ENCODE peak calls at places on chromosome 15, in six cellular contexts. Z is IMR-90, Y is H9, E is mesendoderm, N is mesenchymal stem cell, C is neuronal stem cell. D is an unnamed sample.

GRCh38 chr15:43274136-43274535 is 7.4 kb upstream of the TGM5 start:
- DNase-seq in Z (no peak), Y (no peak), E (no peak), N (no peak), C (no peak), D (no peak)

GRCh38 chr15:96321422-96322391 is 8.8 kb upstream of the NR2F2 start:
- DNase-seq in Z (peak; percentile 11), Y (peak; percentile 45), E (peak; percentile 21), N (peak; percentile 53), C (peak; percentile 44), D (no peak)

GRCh38 chr15:29031502-29032228 is 145.9 kb downstream of the APBA2 start:
- DNase-seq in Z (no peak), Y (no peak), E (no peak), N (no peak), C (no peak), D (no peak)

GRCh38 chr15:99441871-99442267 is 123.9 kb upstream of the MEF2A start:
- DNase-seq in Z (no peak), Y (no peak), E (no peak), N (no peak), C (no peak), D (no peak)

GRCh38 chr15:92958105-92958504 is 58.0 kb downstream of the CHD2 start:
- DNase-seq in Z (peak; percentile 39), Y (no peak), E (no peak), N (peak; percentile 33), C (no peak), D (no peak)

GRCh38 chr15:64901141-64901540 is 10.6 kb upstream of the ANKDD1A start:
- DNase-seq in Z (no peak), Y (no peak), E (no peak), N (no peak), C (no peak), D (no peak)

GRCh38 chr15:81723758-81724157 is 322.1 kb downstream of the MEX3B start:
- DNase-seq in Z (no peak), Y (no peak), E (no peak), N (no peak), C (no peak), D (no peak)

GRCh38 chr15:58212909-58213526 is 74.8 kb downstream of the AQP9 start:
- DNase-seq in Z (peak; percentile 55), Y (no peak), E (no peak), N (no peak), C (no peak), D (peak; percentile 69)

GRCh38 chr15:77546050-77546501 is 86.6 kb downstream of the LINGO1 start:
- DNase-seq in Z (peak; percentile 92), Y (no peak), E (peak; percentile 69), N (peak; percentile 83), C (no peak), D (peak; percentile 75)

GRCh38 chr15:73677146-73677607 is 7.0 kb upstream of the CD276 start:
- DNase-seq in Z (peak; percentile 70), Y (peak; percentile 77), E (peak; percentile 82), N (peak; percentile 75), C (peak; percentile 56), D (peak; percentile 60)

GRCh38 chr15:66038387-66039116 is 169.3 kb downstream of the RAB11A start:
- DNase-seq in Z (no peak), Y (peak; percentile 51), E (no peak), N (no peak), C (no peak), D (no peak)
- H3K18ac ChIP-seq in Z (no peak overlapping the region), Y (no peak overlapping the region), E (no peak overlapping the region), N (no peak overlapping the region), C (no peak overlapping the region), D (no peak overlapping the region)

GRCh38 chr15:80568298-80568697 is 126.8 kb upstream of the ABHD17C start:
- DNase-seq in Z (peak; percentile 48), Y (no peak), E (no peak), N (peak; percentile 36), C (no peak), D (peak; percentile 66)
- H3K18ac ChIP-seq in Z (peak overlapping the region; percentile 51), Y (no peak overlapping the region), E (no peak overlapping the region), N (no peak overlapping the region), C (no peak overlapping the region), D (no peak overlapping the region)

DNA sequence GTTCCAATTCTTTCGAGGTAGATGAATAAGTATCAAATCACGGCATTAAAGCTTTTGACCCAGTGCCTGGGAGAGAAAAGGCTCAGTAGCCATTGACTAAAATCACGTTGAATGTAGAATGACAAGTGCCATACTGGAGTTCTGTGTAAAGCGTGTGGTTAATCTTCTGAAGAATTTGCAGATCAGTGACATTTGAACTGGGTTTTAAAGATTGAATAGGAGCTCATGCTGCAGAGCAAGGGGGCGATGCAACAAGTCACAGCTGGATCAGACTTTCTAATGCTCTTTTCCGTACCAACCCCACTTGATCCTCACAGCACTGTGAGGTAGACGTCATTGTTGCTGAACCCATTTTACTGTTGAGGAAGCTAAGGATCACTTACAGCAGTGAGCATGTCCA is 49.5 kb upstream of the TPM1 start:
- DNase-seq in Z (no peak), Y (no peak), E (no peak), N (no peak), C (peak; percentile 71), D (no peak)
- H3K18ac ChIP-seq in Z (no peak overlapping the region), Y (no peak overlapping the region), E (no peak overlapping the region), N (no peak overlapping the region), C (no peak overlapping the region), D (no peak overlapping the region)

DNA sequence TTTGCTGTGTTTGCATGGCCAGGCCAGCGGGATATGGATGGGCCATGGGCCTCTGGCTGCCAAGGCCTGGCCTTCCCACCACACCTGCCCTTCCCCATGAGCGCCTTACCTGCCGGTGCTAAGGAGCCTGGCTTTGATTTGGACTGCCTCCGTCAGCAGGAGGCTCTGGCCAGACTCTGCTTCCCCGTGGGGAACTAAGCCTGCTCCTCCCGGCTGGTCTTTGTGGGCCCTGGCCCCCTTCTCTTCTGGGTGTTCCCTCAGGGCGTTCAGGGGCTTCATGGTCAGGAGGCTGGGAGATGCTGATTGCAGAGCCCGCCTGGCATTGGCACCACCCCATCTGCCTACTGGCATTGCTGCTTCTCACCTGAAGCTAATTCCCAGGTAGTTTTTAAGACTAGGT is 45.2 kb downstream of the SMAD6 start:
- DNase-seq in Z (no peak), Y (no peak), E (no peak), N (no peak), C (no peak), D (no peak)
- H3K18ac ChIP-seq in Z (peak overlapping the region; percentile 90), Y (no peak overlapping the region), E (no peak overlapping the region), N (peak overlapping the region; percentile 77), C (no peak overlapping the region), D (peak overlapping the region; percentile 5)

GRCh38 chr15:70094690-70095311 is 2.9 kb downstream of the TLE3 start:
- DNase-seq in Z (no peak), Y (no peak), E (no peak), N (peak; percentile 61), C (no peak), D (no peak)
- H3K18ac ChIP-seq in Z (peak overlapping the region; percentile 23), Y (no peak overlapping the region), E (peak overlapping the region; percentile 99), N (peak overlapping the region; percentile 61), C (no peak overlapping the region), D (no peak overlapping the region)

GRCh38 chr15:88487796-88488523 is 20.5 kb downstream of the MRPS11 start:
- DNase-seq in Z (peak; percentile 9), Y (no peak), E (no peak), N (no peak), C (no peak), D (no peak)
- H3K18ac ChIP-seq in Z (no peak overlapping the region), Y (no peak overlapping the region), E (peak overlapping the region; percentile 22), N (no peak overlapping the region), C (peak overlapping the region; percentile 57), D (no peak overlapping the region)

GRCh38 chr15:79195239-79195638 is 87.3 kb upstream of the ANKRD34C start:
- DNase-seq in Z (no peak), Y (no peak), E (no peak), N (no peak), C (no peak), D (no peak)
- H3K18ac ChIP-seq in Z (no peak overlapping the region), Y (no peak overlapping the region), E (no peak overlapping the region), N (no peak overlapping the region), C (no peak overlapping the region), D (no peak overlapping the region)

GRCh38 chr15:89815769-89816168 is 1.1 kb upstream of the ANPEP start:
- DNase-seq in Z (no peak), Y (no peak), E (no peak), N (no peak), C (no peak), D (no peak)

GRCh38 chr15:89814112-89814742 is 425 bp downstream of the ANPEP start:
- DNase-seq in Z (no peak), Y (peak; percentile 29), E (no peak), N (peak; percentile 18), C (no peak), D (no peak)

GRCh38 chr15:89812847-89813320 is 1.8 kb downstream of the ANPEP start:
- DNase-seq in Z (no peak), Y (no peak), E (no peak), N (no peak), C (no peak), D (no peak)

GRCh38 chr15:89812126-89812846 is 2.4 kb downstream of the ANPEP start:
- DNase-seq in Z (no peak), Y (no peak), E (no peak), N (no peak), C (no peak), D (peak; percentile 9)

GRCh38 chr15:89813381-89814111 is 1.1 kb downstream of the ANPEP start:
- DNase-seq in Z (no peak), Y (no peak), E (no peak), N (no peak), C (no peak), D (no peak)
- H3K18ac ChIP-seq in Z (no peak overlapping the region), Y (no peak overlapping the region), E (no peak overlapping the region), N (peak overlapping the region; percentile 49), C (peak overlapping the region; percentile 78), D (no peak overlapping the region)

DNA sequence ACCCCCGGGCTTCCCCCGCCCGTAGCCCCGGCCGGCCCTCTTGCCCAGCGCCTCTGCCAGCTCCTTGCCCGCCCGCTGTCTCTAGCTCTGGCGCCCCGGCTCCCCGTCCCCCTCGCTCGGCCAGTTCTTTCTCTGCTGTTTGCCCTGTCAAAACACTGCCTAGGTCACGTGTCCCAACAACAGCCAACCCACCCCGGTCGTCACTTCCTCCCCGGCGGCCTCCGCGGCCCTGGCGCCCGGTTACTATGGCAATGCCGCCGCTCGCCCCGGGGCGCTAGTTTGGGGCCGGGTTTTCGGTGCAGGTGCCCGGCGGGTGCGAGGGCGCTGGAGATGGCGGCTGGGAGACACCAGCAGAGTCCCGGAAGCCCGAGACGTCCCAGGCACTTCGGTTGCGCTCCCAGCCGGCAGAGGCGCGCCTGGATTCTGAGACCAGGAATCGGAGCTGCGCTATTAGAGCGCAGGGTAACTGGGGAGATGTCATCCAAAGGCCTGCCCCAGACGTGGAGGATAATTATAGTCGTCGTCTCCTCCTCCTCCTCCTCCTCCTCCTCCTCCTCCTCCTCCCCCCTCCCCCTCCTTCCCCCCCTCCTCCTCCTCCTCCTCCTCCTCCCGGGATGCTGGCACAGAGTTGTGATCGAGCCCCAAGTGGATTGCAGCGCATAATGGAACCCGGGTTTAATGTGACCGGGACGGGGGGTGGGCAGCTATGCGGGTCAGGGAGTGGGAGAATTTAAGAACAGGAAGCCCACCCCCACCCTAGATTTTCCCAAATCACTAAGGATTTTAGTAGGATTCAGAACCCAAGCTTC is at the start of gene ATOSA:
- DNase-seq in Z (peak; percentile 84), Y (peak; percentile 94), E (peak; percentile 95), N (peak; percentile 93), C (peak; percentile 90), D (peak; percentile 88)
- H3K18ac ChIP-seq in Z (peak within 1 kb of the TSS; percentile 20), Y (peak within 1 kb of the TSS; percentile 39), E (peak within 1 kb of the TSS; percentile 2), N (peak within 1 kb of the TSS; percentile 98), C (peak within 1 kb of the TSS; percentile 96), D (peak within 1 kb of the TSS; percentile 60)

D was measured in trophoblast cell.